ENCODE peak calls at places on chromosomes 11 and 22, in ten cellular contexts. R is activated CD8-positive, alpha-beta memory T cell treated with anti-CD3 and anti-CD28 coated beads, Interleukin-2, amount 50 U/mL, for 48 hours; U is stimulated activated CD4-positive, alpha-beta T cell treated with anti-CD3 and anti-CD28 coated beads, Interleukin-4, amount 100 ng/mL, for 24 hours; L is NCI-H187; P is stomach; Y is AG10803; A is CD4-positive, alpha-beta T cell; M is left cardiac atrium; H is stromal cell of bone marrow; O is B cell. Z is an unnamed sample.
A peak's percentile ranks its signal among the peaks of the same experiment; 100 is the strongest.

GRCh38 chr11:108239076-108239475 is 16.2 kb downstream of the ATM start:
- DNase-seq in R (no peak), U (no peak), L (no peak), P (no peak), Y (no peak), A (peak; percentile 17), M (no peak), H (no peak), O (no peak), Z (no peak)

GRCh38 chr11:19232910-19233503 is 7.7 kb downstream of the E2F8 start:
- DNase-seq in R (no peak), U (no peak), L (no peak), P (no peak), Y (peak; percentile 74), A (no peak), M (no peak), H (peak; percentile 17), O (no peak), Z (no peak)

GRCh38 chr11:116657842-116658825 is 114.7 kb downstream of the BUD13 start:
- DNase-seq in R (no peak), U (no peak), L (no peak), P (no peak), Y (no peak), A (no peak), M (no peak), H (no peak), O (no peak), Z (no peak)

GRCh38 chr22:20808844-20809243 is 34.9 kb downstream of the SERPIND1 start:
- DNase-seq in R (no peak), U (no peak), L (no peak), P (no peak), Y (no peak), A (no peak), M (no peak), H (no peak), O (no peak), Z (no peak)

GRCh38 chr11:1177771-1178090 is 20.0 kb downstream of the MUC5AC start:
- DNase-seq in R (no peak), U (no peak), L (no peak), P (no peak), Y (no peak), A (no peak), M (no peak), H (no peak), O (no peak), Z (no peak)

GRCh38 chr11:88345408-88345807 is 7.9 kb upstream of the CTSC start:
- DNase-seq in R (no peak), U (no peak), L (no peak), P (no peak), Y (peak; percentile 34), A (no peak), M (no peak), H (no peak), O (no peak), Z (no peak)

GRCh38 chr22:27857441-27857840 is 55.9 kb upstream of the MN1 start:
- DNase-seq in R (no peak), U (no peak), L (no peak), P (no peak), Y (peak; percentile 93), A (no peak), M (no peak), H (no peak), O (no peak), Z (no peak)

GRCh38 chr22:39710380-39711117 is 140.0 kb downstream of the CACNA1I start:
- DNase-seq in R (no peak), U (no peak), L (no peak), P (no peak), Y (no peak), A (no peak), M (peak; percentile 43), H (no peak), O (no peak), Z (no peak)

GRCh38 chr22:46256358-46256958 is 6.4 kb upstream of the CDPF1 start:
- DNase-seq in R (no peak), U (no peak), L (no peak), P (no peak), Y (no peak), A (no peak), M (no peak), H (no peak), O (no peak), Z (no peak)

GRCh38 chr11:69263736-69264052 is 30.3 kb upstream of the MYEOV start:
- DNase-seq in R (no peak), U (no peak), L (no peak), P (no peak), Y (no peak), A (no peak), M (no peak), H (no peak), O (no peak), Z (no peak)

Z was measured in head of caudate nucleus.